ENCODE peak calls at places on chromosomes 5 and 9, in six cellular contexts. O is endodermal cell, S is fibroblast of lung, B is heart left ventricle, M is pancreas, P is ascending aorta. L is an unnamed sample. For H3K36me3, the result is how much of the 10 kb centered on the place peaks cover.

GRCh38 chr5:132096904-132097303 is 23.3 kb downstream of the CSF2 start:
- DNase-seq in B (no peak), P (no peak), O (peak), M (no peak), S (no peak), L (no peak)

GRCh38 chr5:159202151-159202550 is 7.2 kb downstream of the RNF145 start:
- DNase-seq in B (no peak), M (no peak), S (no peak), P (no peak), O (no peak), L (no peak)

GRCh38 chr9:133167096-133167695 is 3.5 kb upstream of the GBGT1 start:
- DNase-seq in P (no peak), B (no peak), S (no peak), M (no peak), O (no peak), L (no peak)

GRCh38 chr5:14134086-14134485 is 9.1 kb upstream of the TRIO start:
- DNase-seq in P (no peak), O (no peak), S (no peak), M (no peak), B (no peak), L (no peak)

GRCh38 chr5:107636555-107636954 is 34.2 kb downstream of the EFNA5 start:
- DNase-seq in P (no peak), M (no peak), B (no peak), O (no peak), S (no peak), L (no peak)

GRCh38 chr9:101582593-101582992 is 12.2 kb downstream of the PPP3R2 start:
- DNase-seq in P (no peak), O (no peak), M (no peak), S (peak), B (no peak), L (no peak)

GRCh38 chr5:96144289-96144688 is 182.6 kb upstream of the ELL2 start:
- DNase-seq in S (no peak), M (no peak), B (no peak), O (peak), P (no peak), L (no peak)

GRCh38 chr5:74105126-74105780 is 479.3 kb downstream of the ARHGEF28 start:
- DNase-seq in P (no peak), B (peak), S (no peak), M (no peak), O (peak), L (no peak)

GRCh38 chr9:110427497-110428104 is 89.9 kb upstream of the TXNDC8 start:
- DNase-seq in B (peak), P (no peak), O (peak), M (no peak), S (peak), L (peak)

GRCh38 chr9:98989036-98990000 is 45.6 kb downstream of the COL15A1 start:
- DNase-seq in B (peak), S (peak), P (peak), O (peak), M (no peak), L (no peak)

GRCh38 chr5:660491-661030 is 32.6 kb downstream of the TPPP start:
- DNase-seq in O (no peak), P (no peak), S (no peak), M (peak), B (no peak), L (no peak)

GRCh38 chr9:127188396-127188795 is 66.0 kb upstream of the ANGPTL2 start:
- DNase-seq in S (no peak), B (no peak), P (no peak), M (no peak), O (no peak), L (no peak)

GRCh38 chr5:151047814-151048425 is 27.5 kb downstream of the GPX3 start:
- DNase-seq in B (no peak), M (peak), S (no peak), O (peak), P (no peak), L (peak)

GRCh38 chr5:8349855-8350254 is 480.9 kb downstream of the MTRR start:
- DNase-seq in M (no peak), O (no peak), P (no peak), S (no peak), B (no peak), L (no peak)

GRCh38 chr9:81979196-81979595 is 9.4 kb upstream of the SPATA31D1 start:
- DNase-seq in S (peak), P (no peak), M (no peak), O (no peak), B (no peak), L (no peak)

GRCh38 chr9:21833090-21833801 is 30.8 kb downstream of the MTAP start:
- DNase-seq in P (no peak), B (no peak), M (no peak), O (no peak), S (no peak), L (no peak)

GRCh38 chr9:108664309-108665255 is 191.2 kb downstream of the ACTL7B start:
- DNase-seq in O (no peak), P (no peak), M (no peak), B (no peak), S (no peak), L (no peak)

GRCh38 chr9:92404031-92404430 is 347 bp downstream of the OGN start:
- DNase-seq in P (no peak), O (no peak), B (no peak), M (no peak), S (no peak), L (no peak)

GRCh38 chr5:96756985-96757384 is 50.8 kb downstream of the ERAP1 start:
- DNase-seq in B (no peak), M (no peak), O (no peak), S (peak), P (no peak), L (no peak)

GRCh38 chr5:3385874-3386536 is 209.6 kb upstream of the IRX1 start:
- DNase-seq in M (no peak), B (no peak), S (no peak), P (no peak), O (no peak), L (no peak)

GRCh38 chr5:160787247-160787646 is 64.8 kb downstream of the ATP10B start:
- DNase-seq in M (peak), P (no peak), B (no peak), O (peak), S (no peak), L (peak)

GRCh38 chr5:134509308-134510040 is 16.0 kb upstream of the JADE2 start:
- DNase-seq in S (peak), P (no peak), B (no peak), O (no peak), M (no peak), L (peak)

GRCh38 chr9:107158321-107158720 is 124.8 kb upstream of the RAD23B start:
- DNase-seq in P (no peak), M (no peak), B (no peak), O (peak), S (peak), L (peak)

GRCh38 chr5:50301756-50302155 is 139.3 kb downstream of the EMB start:
- DNase-seq in S (no peak), M (no peak), B (no peak), O (no peak), P (no peak), L (no peak)

GRCh38 chr5:91011029-91011428 is 372.1 kb downstream of the ARRDC3 start:
- DNase-seq in P (no peak), O (no peak), B (no peak), M (no peak), S (no peak), L (no peak)

GRCh38 chr5:133205204-133205603 is 153.4 kb downstream of the HSPA4 start:
- DNase-seq in M (no peak), O (no peak), P (no peak), B (no peak), S (peak), L (no peak)

GRCh38 chr5:50722223-50722622 is 55.8 kb downstream of the PARP8 start:
- DNase-seq in B (no peak), M (no peak), P (no peak), O (no peak), S (no peak), L (no peak)

GRCh38 chr5:34609951-34610431 is 46.1 kb upstream of the RAI14 start:
- DNase-seq in B (no peak), S (peak), M (no peak), O (peak), P (no peak), L (no peak)

GRCh38 chr5:17426104-17426739 is 71.8 kb upstream of the TAF11L2 start:
- DNase-seq in M (no peak), O (no peak), B (no peak), S (no peak), P (no peak), L (no peak)

GRCh38 chr5:151886741-151887261 is 37.9 kb downstream of the GLRA1 start:
- DNase-seq in B (no peak), S (no peak), M (no peak), P (no peak), O (peak), L (no peak)

GRCh38 chr9:137763271-137763955 is 114.2 kb upstream of the CACNA1B start:
- DNase-seq in M (no peak), P (no peak), O (no peak), B (no peak), S (no peak), L (no peak)

GRCh38 chr5:140336388-140336787 is 10.0 kb downstream of the HBEGF start:
- DNase-seq in O (no peak), B (peak), S (no peak), P (no peak), M (no peak), L (no peak)

GRCh38 chr5:55176176-55176818 is 3.3 kb upstream of the CDC20B start:
- DNase-seq in S (no peak), M (peak), B (peak), P (no peak), O (peak), L (peak)
- TF ChIP-seq CTCF in S (peak), M (peak), B (peak), P (peak), O (peak), L (no peak)

GRCh38 chr9:739362-739761 is 102.1 kb upstream of the DMRT1 start:
- DNase-seq in S (no peak), O (no peak), B (no peak), M (no peak), P (no peak), L (no peak)
- H3K36me3 ChIP-seq in S (under half), O (under half), B (half or more), M (under half), P (half or more), L (half or more)

GRCh38 chr5:116174111-116174510 is 89.3 kb downstream of the COMMD10 start:
- DNase-seq in P (no peak), M (no peak), S (no peak), O (no peak), B (no peak), L (no peak)

GRCh38 chr5:116176124-116176523 is 91.3 kb downstream of the COMMD10 start:
- DNase-seq in S (no peak), P (no peak), B (no peak), O (no peak), M (no peak), L (no peak)

DNA sequence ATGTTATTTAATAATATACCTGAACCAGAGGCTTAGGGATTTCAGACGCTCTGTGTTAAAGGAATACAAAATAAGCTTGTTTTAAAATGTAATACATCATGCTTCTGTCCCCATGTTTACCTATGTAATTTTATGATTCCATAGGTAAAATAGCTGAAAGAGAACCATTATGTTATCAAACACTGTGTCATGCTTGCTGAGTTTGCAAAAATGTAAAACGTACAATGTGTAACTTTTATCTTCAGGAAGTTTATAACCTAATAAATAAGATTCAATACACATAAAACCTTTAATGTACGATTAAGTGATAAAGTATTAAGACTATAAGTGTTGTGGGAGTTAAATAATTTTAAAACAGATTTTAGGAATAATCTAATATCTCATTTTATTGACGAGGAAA is 94.1 kb downstream of the COMMD10 start:
- DNase-seq in B (no peak), P (no peak), M (no peak), O (no peak), S (no peak), L (no peak)
- TF ChIP-seq CTCF in B (no peak), P (no peak), M (no peak), O (no peak), S (no peak), L (no peak)

GRCh38 chr9:124899845-124900244 is 37.9 kb downstream of the ARPC5L start:
- DNase-seq in M (no peak), P (no peak), O (no peak), B (no peak), S (no peak), L (no peak)
- H3K36me3 ChIP-seq in M (under half), P (under half), O (under half), B (half or more), S (under half), L (under half)

GRCh38 chr5:67974054-67974453 is 241.5 kb upstream of the PIK3R1 start:
- DNase-seq in P (no peak), M (no peak), S (no peak), B (no peak), O (no peak), L (no peak)
- TF ChIP-seq CTCF in P (no peak), M (no peak), S (no peak), B (no peak), O (no peak), L (no peak)

GRCh38 chr5:154303133-154303532 is 112.6 kb downstream of the GALNT10 start:
- DNase-seq in S (no peak), B (no peak), P (no peak), O (no peak), M (no peak), L (no peak)

GRCh38 chr5:154301726-154302125 is 111.2 kb downstream of the GALNT10 start:
- DNase-seq in S (no peak), P (no peak), B (no peak), O (no peak), M (no peak), L (no peak)

GRCh38 chr5:154302181-154302580 is 111.6 kb downstream of the GALNT10 start:
- DNase-seq in O (peak), M (peak), B (peak), S (peak), P (no peak), L (no peak)

GRCh38 chr5:154298060-154298459 is 107.5 kb downstream of the GALNT10 start:
- DNase-seq in B (no peak), P (no peak), S (no peak), O (no peak), M (no peak), L (no peak)

GRCh38 chr5:154300207-154300606 is 109.7 kb downstream of the GALNT10 start:
- DNase-seq in S (no peak), M (no peak), P (no peak), B (no peak), O (no peak), L (no peak)
- H3K36me3 ChIP-seq in S (under half), M (under half), P (under half), B (under half), O (half or more), L (under half)

DNA sequence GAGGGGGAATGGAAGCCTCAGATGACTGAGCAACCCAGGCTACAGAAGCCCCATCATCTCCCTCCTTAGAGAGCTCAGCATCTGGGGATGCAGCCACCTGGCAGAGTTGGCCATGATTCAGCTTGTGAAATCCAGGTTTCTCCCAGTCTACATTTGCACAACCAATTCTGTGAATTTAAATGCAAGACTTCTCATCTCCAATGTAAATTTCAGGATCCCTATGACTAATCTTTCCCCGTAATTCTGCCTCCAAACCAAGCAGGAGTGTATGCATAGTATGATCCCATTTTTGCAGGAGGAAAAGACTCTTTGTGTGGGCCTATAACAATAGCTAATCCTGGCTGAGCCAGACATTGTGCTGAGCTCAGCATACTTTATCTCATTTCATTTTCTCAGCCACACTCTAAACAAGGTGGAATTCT is 59.6 kb upstream of the IL17B start:
- DNase-seq in P (no peak), B (no peak), O (no peak), S (no peak), M (no peak), L (peak)
- TF ChIP-seq CTCF in P (no peak), B (no peak), O (no peak), S (no peak), M (no peak), L (no peak)